ENCODE peak calls at places on chromosomes 4 and X, in five cellular contexts. E, S, T, V and P are unnamed samples.

GRCh38 chr4:26178874-26179273 is 141.9 kb upstream of the RBPJ start:
- DNase-seq in T (no peak), E (no peak), V (no peak), S (peak), P (no peak)

GRCh38 chr4:98476891-98477290 is 181.5 kb downstream of the TSPAN5 start:
- DNase-seq in V (no peak), T (no peak), S (no peak), E (no peak), P (no peak)

GRCh38 chr4:158624889-158625478 is 46.7 kb downstream of the C4orf46 start:
- DNase-seq in E (no peak), V (peak), S (no peak), T (peak), P (no peak)

GRCh38 chrX:23372220-23372902 is 37.7 kb downstream of the PTCHD1 start:
- DNase-seq in E (no peak), V (no peak), S (no peak), T (no peak), P (no peak)

GRCh38 chr4:15001248-15001824 is 945 bp upstream of the CPEB2 start:
- DNase-seq in E (peak), S (peak), T (peak), V (peak), P (peak)

GRCh38 chr4:8320386-8320750 is 50.8 kb downstream of the HTRA3 start:
- DNase-seq in E (no peak), V (no peak), T (no peak), S (no peak), P (no peak)

GRCh38 chrX:72159769-72160168 is 21.8 kb upstream of the PIN4 start:
- DNase-seq in S (no peak), T (no peak), E (no peak), V (no peak), P (no peak)

GRCh38 chr4:134544303-134544761 is 342.7 kb upstream of the PABPC4L start:
- DNase-seq in T (no peak), V (peak), E (no peak), S (no peak), P (no peak)